ENCODE peak calls at places on chromosomes 4 and X, in ten cellular contexts. R, H, Z, M, X, F, G, Q, C and N are unnamed samples.

GRCh38 chrX:1108451-1109445 is 103.7 kb downstream of the CRLF2 start:
- ATAC-seq in R (no peak), H (no peak), Z (no peak), M (no peak), X (no peak), F (no peak), G (no peak), Q (no peak), C (peak), N (no peak)

GRCh38 chrX:119636419-119636818 is 30.2 kb upstream of the NKRF start:
- ATAC-seq in R (no peak), H (no peak), Z (no peak), M (no peak), X (no peak), F (no peak), G (no peak), Q (no peak), C (peak), N (no peak)

GRCh38 chrX:49879656-49880277 is 483 bp downstream of the USP27X start:
- ATAC-seq in R (peak), H (no peak), Z (no peak), M (peak), X (peak), F (peak), G (peak), Q (peak), C (no peak), N (peak)

GRCh38 chrX:132022863-132023116 is 312 bp upstream of the STK26 start:
- ATAC-seq in R (no peak), H (no peak), Z (peak), M (peak), X (no peak), F (peak), G (peak), Q (peak), C (peak), N (no peak)

GRCh38 chr4:30719363-30720020 is 677 bp upstream of the PCDH7 start:
- ATAC-seq in R (peak), H (peak), Z (no peak), M (peak), X (peak), F (peak), G (peak), Q (no peak), C (no peak), N (peak)

GRCh38 chrX:36334508-36335015 is 415.0 kb downstream of the CFAP47 start:
- ATAC-seq in R (no peak), H (no peak), Z (no peak), M (no peak), X (no peak), F (no peak), G (no peak), Q (no peak), C (no peak), N (no peak)

GRCh38 chr4:8741513-8742226 is 130.0 kb downstream of the HMX1 start:
- ATAC-seq in R (no peak), H (no peak), Z (no peak), M (no peak), X (no peak), F (no peak), G (no peak), Q (no peak), C (no peak), N (no peak)

GRCh38 chr4:86892639-86892965 is 380 bp upstream of the C4orf36 start:
- ATAC-seq in R (no peak), H (no peak), Z (no peak), M (no peak), X (no peak), F (peak), G (no peak), Q (peak), C (peak), N (no peak)

GRCh38 chr4:47462799-47463234 is 685 bp downstream of the COMMD8 start:
- ATAC-seq in R (peak), H (peak), Z (no peak), M (no peak), X (peak), F (no peak), G (peak), Q (peak), C (no peak), N (no peak)

GRCh38 chrX:145881175-145881867 is 63.7 kb downstream of the SLITRK2 start:
- ATAC-seq in R (no peak), H (no peak), Z (no peak), M (no peak), X (no peak), F (no peak), G (no peak), Q (no peak), C (no peak), N (no peak)

GRCh38 chrX:9662148-9662547 is 103.5 kb downstream of the GPR143 start:
- ATAC-seq in R (no peak), H (no peak), Z (no peak), M (no peak), X (no peak), F (no peak), G (peak), Q (no peak), C (no peak), N (no peak)

GRCh38 chrX:68249401-68249831 is 183.9 kb downstream of the OPHN1 start:
- ATAC-seq in R (no peak), H (peak), Z (no peak), M (peak), X (no peak), F (peak), G (no peak), Q (no peak), C (no peak), N (peak)

GRCh38 chr4:53537606-53538005 is 53.7 kb downstream of the LNX1 start:
- ATAC-seq in R (no peak), H (peak), Z (no peak), M (peak), X (no peak), F (no peak), G (peak), Q (no peak), C (no peak), N (no peak)

GRCh38 chrX:53128097-53128749 is 34.3 kb downstream of the KANTR start:
- ATAC-seq in R (no peak), H (no peak), Z (no peak), M (no peak), X (no peak), F (no peak), G (no peak), Q (no peak), C (no peak), N (no peak)

GRCh38 chrX:43552166-43552565 is 103.9 kb upstream of the MAOA start:
- ATAC-seq in R (no peak), H (no peak), Z (no peak), M (no peak), X (peak), F (peak), G (peak), Q (no peak), C (no peak), N (no peak)

GRCh38 chr4:137238456-137238855 is 293.8 kb downstream of the PCDH18 start:
- ATAC-seq in R (no peak), H (no peak), Z (no peak), M (no peak), X (no peak), F (no peak), G (no peak), Q (no peak), C (no peak), N (no peak)